ENCODE peak calls at places on chromosome 6, in four cellular contexts. S, Q, B and M are unnamed samples.

GRCh38 chr6:35945650-35946025 is 24.7 kb upstream of the SRPK1 start:
- DNase-seq in S (no peak), Q (no peak), B (no peak), M (no peak)

GRCh38 chr6:166305562-166306117 is 2.6 kb downstream of the PRR18 start:
- DNase-seq in S (no peak), Q (no peak), B (no peak), M (no peak)

GRCh38 chr6:165260462-165260861 is 48.9 kb downstream of the C6orf118 start:
- DNase-seq in S (no peak), Q (no peak), B (no peak), M (no peak)

GRCh38 chr6:74597266-74597665 is 608.6 kb downstream of the COL12A1 start:
- DNase-seq in S (no peak), Q (no peak), B (no peak), M (no peak)

GRCh38 chr6:136792945-136793289 is 640 bp upstream of the MAP3K5 start:
- DNase-seq in S (peak; percentile 85), Q (peak; percentile 93), B (peak; percentile 96), M (peak; percentile 93)

GRCh38 chr6:125866433-125866832 is 75.7 kb downstream of the NCOA7 start:
- DNase-seq in S (no peak), Q (no peak), B (no peak), M (no peak)

GRCh38 chr6:99130897-99131873 is 183.4 kb upstream of the FBXL4 start:
- DNase-seq in S (no peak), Q (no peak), B (no peak), M (no peak)

GRCh38 chr6:44311767-44312166 is 1.4 kb downstream of the AARS2 start:
- DNase-seq in S (no peak), Q (no peak), B (no peak), M (no peak)

GRCh38 chr6:108801331-108801730 is 46.9 kb upstream of the ARMC2 start:
- DNase-seq in S (no peak), Q (no peak), B (no peak), M (no peak)

GRCh38 chr6:153129873-153130514 is 1.1 kb downstream of the RGS17 start:
- DNase-seq in S (peak; percentile 24), Q (no peak), B (no peak), M (no peak)

GRCh38 chr6:120198033-120198432 is 848.5 kb upstream of the MAN1A1 start:
- DNase-seq in S (no peak), Q (no peak), B (no peak), M (no peak)

GRCh38 chr6:19669206-19669605 is 168.0 kb upstream of the ID4 start:
- DNase-seq in S (peak; percentile 10), Q (no peak), B (no peak), M (no peak)

GRCh38 chr6:51684603-51685002 is 402.8 kb downstream of the PKHD1 start:
- DNase-seq in S (no peak), Q (no peak), B (no peak), M (no peak)

GRCh38 chr6:112086744-112087135 is 542 bp downstream of the TUBE1 start:
- DNase-seq in S (peak; percentile 67), Q (no peak), B (no peak), M (no peak)

GRCh38 chr6:44430322-44430721 is 42.8 kb downstream of the CDC5L start:
- DNase-seq in S (peak; percentile 68), Q (no peak), B (no peak), M (no peak)

GRCh38 chr6:5499644-5500306 is 238.5 kb downstream of the FARS2 start:
- DNase-seq in S (peak; percentile 54), Q (no peak), B (no peak), M (no peak)

GRCh38 chr6:164942271-164942670 is 367.1 kb downstream of the C6orf118 start:
- DNase-seq in S (no peak), Q (no peak), B (no peak), M (no peak)

GRCh38 chr6:43570876-43571441 is 4.9 kb downstream of the XPO5 start:
- DNase-seq in S (no peak), Q (no peak), B (no peak), M (no peak)

GRCh38 chr6:14881399-14881798 is 364.5 kb upstream of the JARID2 start:
- DNase-seq in S (no peak), Q (no peak), B (no peak), M (no peak)